ENCODE peak calls at places on chromosomes 6 and 20, in seven cellular contexts. One of them, this sample, is unnamed.

GRCh38 chr20:63377256-63378114 is 16.3 kb upstream of the CHRNA4 start:
- DNase-seq in IMR-90: no peak
- DNase-seq in H1: peak
- DNase-seq in H9: peak
- DNase-seq in neuronal stem cell: peak
- DNase-seq in mesenchymal stem cell: no peak
- DNase-seq in mesendoderm: peak
- DNase-seq in this sample: no peak

GRCh38 chr20:41171736-41172295 is 34.5 kb downstream of the PLCG1 start:
- DNase-seq in IMR-90: no peak
- DNase-seq in H1: no peak
- DNase-seq in H9: peak
- DNase-seq in neuronal stem cell: no peak
- DNase-seq in mesenchymal stem cell: no peak
- DNase-seq in mesendoderm: no peak
- DNase-seq in this sample: no peak

GRCh38 chr6:53494076-53494475 is 50.8 kb downstream of the GCLC start:
- DNase-seq in IMR-90: peak
- DNase-seq in H1: no peak
- DNase-seq in H9: no peak
- DNase-seq in neuronal stem cell: no peak
- DNase-seq in mesenchymal stem cell: peak
- DNase-seq in mesendoderm: no peak
- DNase-seq in this sample: no peak

GRCh38 chr20:38144608-38145093 is 20.4 kb downstream of the TGM2 start:
- DNase-seq in IMR-90: no peak
- DNase-seq in H1: no peak
- DNase-seq in H9: no peak
- DNase-seq in neuronal stem cell: no peak
- DNase-seq in mesenchymal stem cell: no peak
- DNase-seq in mesendoderm: no peak
- DNase-seq in this sample: no peak

GRCh38 chr20:63810730-63811490 is 20.2 kb downstream of the ZBTB46 start:
- DNase-seq in IMR-90: no peak
- DNase-seq in H1: no peak
- DNase-seq in H9: no peak
- DNase-seq in neuronal stem cell: no peak
- DNase-seq in mesenchymal stem cell: no peak
- DNase-seq in mesendoderm: no peak
- DNase-seq in this sample: no peak

GRCh38 chr20:40323411-40323810 is 365.6 kb downstream of the MAFB start:
- DNase-seq in IMR-90: no peak
- DNase-seq in H1: no peak
- DNase-seq in H9: no peak
- DNase-seq in neuronal stem cell: no peak
- DNase-seq in mesenchymal stem cell: no peak
- DNase-seq in mesendoderm: no peak
- DNase-seq in this sample: peak

GRCh38 chr6:34549804-34550202 is 6.3 kb downstream of the SPDEF start:
- DNase-seq in IMR-90: no peak
- DNase-seq in H1: no peak
- DNase-seq in H9: no peak
- DNase-seq in neuronal stem cell: no peak
- DNase-seq in mesenchymal stem cell: no peak
- DNase-seq in mesendoderm: no peak
- DNase-seq in this sample: no peak

GRCh38 chr6:55594442-55594841 is 15.4 kb upstream of the HMGCLL1 start:
- DNase-seq in IMR-90: no peak
- DNase-seq in H1: no peak
- DNase-seq in H9: no peak
- DNase-seq in neuronal stem cell: no peak
- DNase-seq in mesenchymal stem cell: no peak
- DNase-seq in mesendoderm: peak
- DNase-seq in this sample: no peak

GRCh38 chr6:135109761-135110160 is 55.1 kb upstream of the HBS1L start:
- DNase-seq in IMR-90: no peak
- DNase-seq in H1: no peak
- DNase-seq in H9: no peak
- DNase-seq in neuronal stem cell: no peak
- DNase-seq in mesenchymal stem cell: no peak
- DNase-seq in mesendoderm: no peak
- DNase-seq in this sample: no peak

GRCh38 chr6:129498950-129499870 is 210.8 kb downstream of the ARHGAP18 start:
- DNase-seq in IMR-90: peak
- DNase-seq in H1: no peak
- DNase-seq in H9: no peak
- DNase-seq in neuronal stem cell: peak
- DNase-seq in mesenchymal stem cell: peak
- DNase-seq in mesendoderm: peak
- DNase-seq in this sample: peak

GRCh38 chr6:168928012-168928411 is 325.6 kb downstream of the THBS2 start:
- DNase-seq in IMR-90: no peak
- DNase-seq in H1: no peak
- DNase-seq in H9: no peak
- DNase-seq in neuronal stem cell: no peak
- DNase-seq in mesenchymal stem cell: no peak
- DNase-seq in mesendoderm: no peak
- DNase-seq in this sample: no peak

GRCh38 chr6:17740559-17741220 is 34.0 kb upstream of the NUP153 start:
- DNase-seq in IMR-90: no peak
- DNase-seq in H1: no peak
- DNase-seq in H9: no peak
- DNase-seq in neuronal stem cell: no peak
- DNase-seq in mesenchymal stem cell: no peak
- DNase-seq in mesendoderm: no peak
- DNase-seq in this sample: no peak

GRCh38 chr20:45450097-45450818 is 19.3 kb upstream of the WFDC2 start:
- DNase-seq in IMR-90: peak
- DNase-seq in H1: no peak
- DNase-seq in H9: peak
- DNase-seq in neuronal stem cell: no peak
- DNase-seq in mesenchymal stem cell: peak
- DNase-seq in mesendoderm: peak
- DNase-seq in this sample: peak

GRCh38 chr20:38812915-38813573 is 7.5 kb downstream of the PPP1R16B start:
- DNase-seq in IMR-90: no peak
- DNase-seq in H1: no peak
- DNase-seq in H9: no peak
- DNase-seq in neuronal stem cell: no peak
- DNase-seq in mesenchymal stem cell: no peak
- DNase-seq in mesendoderm: no peak
- DNase-seq in this sample: no peak

GRCh38 chr20:57495978-57496377 is 29.0 kb downstream of the CTCFL start:
- DNase-seq in IMR-90: no peak
- DNase-seq in H1: no peak
- DNase-seq in H9: no peak
- DNase-seq in neuronal stem cell: no peak
- DNase-seq in mesenchymal stem cell: no peak
- DNase-seq in mesendoderm: no peak
- DNase-seq in this sample: no peak

GRCh38 chr6:81614292-81614691 is 138.2 kb downstream of the TENT5A start:
- DNase-seq in IMR-90: peak
- DNase-seq in H1: no peak
- DNase-seq in H9: no peak
- DNase-seq in neuronal stem cell: no peak
- DNase-seq in mesenchymal stem cell: peak
- DNase-seq in mesendoderm: peak
- DNase-seq in this sample: no peak

GRCh38 chr6:16337280-16337975 is 99.0 kb downstream of the GMPR start:
- DNase-seq in IMR-90: peak
- DNase-seq in H1: no peak
- DNase-seq in H9: no peak
- DNase-seq in neuronal stem cell: no peak
- DNase-seq in mesenchymal stem cell: peak
- DNase-seq in mesendoderm: no peak
- DNase-seq in this sample: no peak

GRCh38 chr6:163863565-163863964 is 449.0 kb downstream of the QKI start:
- DNase-seq in IMR-90: no peak
- DNase-seq in H1: no peak
- DNase-seq in H9: peak
- DNase-seq in neuronal stem cell: no peak
- DNase-seq in mesenchymal stem cell: no peak
- DNase-seq in mesendoderm: no peak
- DNase-seq in this sample: no peak

GRCh38 chr20:52305843-52306242 is 114.3 kb upstream of the ZFP64 start:
- DNase-seq in IMR-90: no peak
- DNase-seq in H1: no peak
- DNase-seq in H9: no peak
- DNase-seq in neuronal stem cell: no peak
- DNase-seq in mesenchymal stem cell: no peak
- DNase-seq in mesendoderm: no peak
- DNase-seq in this sample: no peak

GRCh38 chr6:157716553-157716952 is 106.5 kb upstream of the SNX9 start:
- DNase-seq in IMR-90: no peak
- DNase-seq in H1: no peak
- DNase-seq in H9: no peak
- DNase-seq in neuronal stem cell: no peak
- DNase-seq in mesenchymal stem cell: no peak
- DNase-seq in mesendoderm: no peak
- DNase-seq in this sample: no peak

GRCh38 chr20:46046588-46047310 is 17.7 kb downstream of the SLC12A5 start:
- DNase-seq in IMR-90: no peak
- DNase-seq in H1: no peak
- DNase-seq in H9: no peak
- DNase-seq in neuronal stem cell: no peak
- DNase-seq in mesenchymal stem cell: no peak
- DNase-seq in mesendoderm: no peak
- DNase-seq in this sample: no peak

GRCh38 chr20:23166563-23166962 is 80.4 kb upstream of the CD93 start:
- DNase-seq in IMR-90: no peak
- DNase-seq in H1: peak
- DNase-seq in H9: peak
- DNase-seq in neuronal stem cell: no peak
- DNase-seq in mesenchymal stem cell: no peak
- DNase-seq in mesendoderm: no peak
- DNase-seq in this sample: no peak

GRCh38 chr6:84137989-84138575 is 89.4 kb downstream of the CEP162 start:
- DNase-seq in IMR-90: peak
- DNase-seq in H1: no peak
- DNase-seq in H9: no peak
- DNase-seq in neuronal stem cell: no peak
- DNase-seq in mesenchymal stem cell: no peak
- DNase-seq in mesendoderm: no peak
- DNase-seq in this sample: no peak

GRCh38 chr6:43669050-43669921 is 18.3 kb downstream of the MRPS18A start:
- DNase-seq in IMR-90: peak
- DNase-seq in H1: no peak
- DNase-seq in H9: peak
- DNase-seq in neuronal stem cell: no peak
- DNase-seq in mesenchymal stem cell: peak
- DNase-seq in mesendoderm: peak
- DNase-seq in this sample: peak

GRCh38 chr20:45993197-45993951 is 15.3 kb upstream of the MMP9 start:
- DNase-seq in IMR-90: peak
- DNase-seq in H1: no peak
- DNase-seq in H9: no peak
- DNase-seq in neuronal stem cell: no peak
- DNase-seq in mesenchymal stem cell: peak
- DNase-seq in mesendoderm: peak
- DNase-seq in this sample: peak

GRCh38 chr6:135182993-135183531 is 2.0 kb downstream of the MYB start:
- DNase-seq in IMR-90: no peak
- DNase-seq in H1: peak
- DNase-seq in H9: peak
- DNase-seq in neuronal stem cell: peak
- DNase-seq in mesenchymal stem cell: no peak
- DNase-seq in mesendoderm: peak
- DNase-seq in this sample: peak

GRCh38 chr6:148417045-148417444 is 74.4 kb downstream of the SASH1 start:
- DNase-seq in IMR-90: no peak
- DNase-seq in H1: no peak
- DNase-seq in H9: no peak
- DNase-seq in neuronal stem cell: no peak
- DNase-seq in mesenchymal stem cell: no peak
- DNase-seq in mesendoderm: no peak
- DNase-seq in this sample: no peak
- H2BK5ac ChIP-seq in IMR-90: no peak
- H2BK5ac ChIP-seq in H1: no peak
- H2BK5ac ChIP-seq in H9: no peak
- H2BK5ac ChIP-seq in neuronal stem cell: no peak
- H2BK5ac ChIP-seq in mesenchymal stem cell: no peak
- H2BK5ac ChIP-seq in mesendoderm: no peak
- H2BK5ac ChIP-seq in this sample: no peak

GRCh38 chr6:165389534-165389933 is 80.1 kb upstream of the C6orf118 start:
- DNase-seq in IMR-90: no peak
- DNase-seq in H1: no peak
- DNase-seq in H9: no peak
- DNase-seq in neuronal stem cell: no peak
- DNase-seq in mesenchymal stem cell: no peak
- DNase-seq in mesendoderm: no peak
- DNase-seq in this sample: no peak
- H2BK5ac ChIP-seq in IMR-90: no peak
- H2BK5ac ChIP-seq in H1: no peak
- H2BK5ac ChIP-seq in H9: no peak
- H2BK5ac ChIP-seq in neuronal stem cell: no peak
- H2BK5ac ChIP-seq in mesenchymal stem cell: no peak
- H2BK5ac ChIP-seq in mesendoderm: no peak
- H2BK5ac ChIP-seq in this sample: no peak

DNA sequence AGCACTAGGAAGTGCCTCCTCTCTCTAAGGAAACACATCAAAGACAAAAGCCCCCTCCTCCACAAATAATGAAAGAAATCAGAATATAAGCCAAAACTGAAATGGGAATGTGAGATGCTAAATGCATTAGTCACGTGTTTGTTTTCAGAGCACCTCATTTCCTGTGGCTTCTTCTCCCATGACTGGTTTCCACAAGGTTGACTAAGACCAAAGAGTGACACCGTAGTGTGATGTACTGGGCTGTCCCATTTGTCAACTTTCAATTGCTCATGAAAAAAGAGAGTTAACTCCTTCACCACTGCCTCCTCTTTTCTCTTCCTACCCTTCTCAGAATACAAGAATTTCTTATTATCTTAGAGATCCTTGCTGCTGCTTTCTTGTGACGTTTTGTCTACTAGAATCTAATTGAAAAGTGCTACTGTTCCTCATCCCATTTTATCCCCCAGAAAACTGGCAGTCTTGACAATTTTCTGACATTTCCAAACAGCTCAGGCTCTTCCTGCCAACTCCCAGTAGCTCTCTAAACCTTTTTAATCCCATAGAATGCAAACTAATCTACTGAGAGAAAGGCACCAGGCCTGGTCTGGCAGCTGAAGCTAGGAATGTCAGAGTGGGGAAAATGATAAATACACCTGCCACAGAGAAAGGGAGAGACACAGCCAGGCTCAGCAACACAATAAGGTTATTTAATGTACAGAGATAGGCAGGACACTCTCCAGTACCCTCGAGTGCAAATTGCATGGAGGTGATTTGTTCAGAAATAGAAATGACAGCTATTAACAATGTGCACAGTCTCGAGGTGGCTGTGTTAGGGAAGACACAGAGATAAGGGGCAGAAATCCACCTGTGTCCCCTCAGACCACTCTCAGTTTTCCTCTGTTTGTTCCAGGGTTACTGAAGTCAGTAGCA is 671.7 kb upstream of the NRSN1 start:
- DNase-seq in IMR-90: peak
- DNase-seq in H1: no peak
- DNase-seq in H9: no peak
- DNase-seq in neuronal stem cell: no peak
- DNase-seq in mesenchymal stem cell: peak
- DNase-seq in mesendoderm: peak
- DNase-seq in this sample: no peak
- H2BK5ac ChIP-seq in IMR-90: no peak
- H2BK5ac ChIP-seq in H1: no peak
- H2BK5ac ChIP-seq in H9: no peak
- H2BK5ac ChIP-seq in neuronal stem cell: no peak
- H2BK5ac ChIP-seq in mesenchymal stem cell: no peak
- H2BK5ac ChIP-seq in mesendoderm: no peak
- H2BK5ac ChIP-seq in this sample: no peak

GRCh38 chr6:124859366-124859765 is 102.9 kb upstream of the RNF217 start:
- DNase-seq in IMR-90: no peak
- DNase-seq in H1: no peak
- DNase-seq in H9: no peak
- DNase-seq in neuronal stem cell: no peak
- DNase-seq in mesenchymal stem cell: no peak
- DNase-seq in mesendoderm: no peak
- DNase-seq in this sample: no peak
- H2BK5ac ChIP-seq in IMR-90: no peak
- H2BK5ac ChIP-seq in H1: no peak
- H2BK5ac ChIP-seq in H9: no peak
- H2BK5ac ChIP-seq in neuronal stem cell: no peak
- H2BK5ac ChIP-seq in mesenchymal stem cell: no peak
- H2BK5ac ChIP-seq in mesendoderm: no peak
- H2BK5ac ChIP-seq in this sample: no peak

This sample was measured in trophoblast cell.